ENCODE peak calls at places on chromosome 3, in six cellular contexts. X is GM12865, L is NB4, Z is astrocyte of the spinal cord, A is ovary, J is cardiac fibroblast. R is an unnamed sample.

GRCh38 chr3:161660706-161661105 is 164.1 kb downstream of the OTOL1 start:
- DNase-seq in A (no peak), X (no peak), Z (no peak), J (no peak), L (no peak), R (no peak)

GRCh38 chr3:131608296-131608695 is 105.5 kb upstream of the MRPL3 start:
- DNase-seq in A (no peak), X (peak; percentile 51), Z (no peak), L (no peak), J (no peak), R (no peak)

GRCh38 chr3:39435006-39435748 is 28.7 kb downstream of the RPSA start:
- DNase-seq in J (no peak), X (no peak), L (no peak), Z (no peak), A (no peak), R (no peak)

GRCh38 chr3:136804164-136804563 is 14.8 kb upstream of the SLC35G2 start:
- DNase-seq in Z (no peak), J (no peak), A (no peak), X (no peak), L (no peak), R (no peak)

GRCh38 chr3:170178631-170179030 is 2.9 kb downstream of the PHC3 start:
- DNase-seq in L (peak; percentile 32), Z (no peak), X (peak; percentile 69), A (no peak), J (no peak), R (no peak)

GRCh38 chr3:45954306-45954705 is 11.0 kb downstream of the CXCR6 start:
- DNase-seq in X (no peak), J (no peak), Z (no peak), L (no peak), A (no peak), R (no peak)

GRCh38 chr3:37256447-37256846 is 82.1 kb upstream of the LRRFIP2 start:
- DNase-seq in X (no peak), Z (no peak), A (no peak), J (peak; percentile 24), L (peak; percentile 26), R (no peak)

GRCh38 chr3:196636369-196637349 is 2.8 kb upstream of the NRROS start:
- DNase-seq in L (peak; percentile 57), Z (no peak), A (no peak), X (no peak), J (no peak), R (no peak)

GRCh38 chr3:182959474-182960350 is 20.6 kb downstream of the DCUN1D1 start:
- DNase-seq in A (no peak), J (no peak), Z (peak; percentile 26), X (no peak), L (peak; percentile 58), R (no peak)

GRCh38 chr3:125061170-125061569 is 5.4 kb upstream of the HEG1 start:
- DNase-seq in L (no peak), Z (no peak), A (peak; percentile 60), J (peak; percentile 79), X (no peak), R (no peak)

GRCh38 chr3:51672083-51672475 is 1.0 kb downstream of the TEX264 start:
- DNase-seq in A (no peak), J (no peak), Z (no peak), X (no peak), L (no peak), R (no peak)

GRCh38 chr3:4953119-4953518 is 26.1 kb upstream of the BHLHE40 start:
- DNase-seq in Z (peak; percentile 60), J (no peak), L (no peak), X (no peak), A (no peak), R (no peak)

GRCh38 chr3:158961911-158962310 is 160.1 kb downstream of the MFSD1 start:
- DNase-seq in A (no peak), J (peak; percentile 1), L (no peak), Z (no peak), X (no peak), R (no peak)

GRCh38 chr3:52268036-52268435 is 10.4 kb downstream of the WDR82 start:
- DNase-seq in J (no peak), X (no peak), A (no peak), L (no peak), Z (no peak), R (no peak)

GRCh38 chr3:138381950-138382715 is 33.8 kb downstream of the MRAS start:
- DNase-seq in Z (peak; percentile 16), A (peak; percentile 78), L (peak; percentile 28), X (no peak), J (peak; percentile 61), R (peak; percentile 12)

GRCh38 chr3:114319453-114319852 is 25.6 kb downstream of the TIGIT start:
- DNase-seq in J (peak; percentile 77), L (no peak), A (no peak), X (no peak), Z (peak; percentile 67), R (peak; percentile 77)

GRCh38 chr3:30384546-30385072 is 221.8 kb upstream of the TGFBR2 start:
- DNase-seq in J (peak; percentile 6), X (no peak), L (no peak), A (no peak), Z (no peak), R (no peak)

GRCh38 chr3:53571264-53571663 is 76.9 kb downstream of the CACNA1D start:
- DNase-seq in A (no peak), Z (no peak), L (no peak), J (no peak), X (no peak), R (no peak)

GRCh38 chr3:171384101-171384891 is 75.9 kb downstream of the TNIK start:
- DNase-seq in L (no peak), Z (no peak), X (no peak), J (peak; percentile 44), A (no peak), R (peak; percentile 24)

GRCh38 chr3:95759614-95760301 is 1054.6 kb upstream of the EPHA6 start:
- DNase-seq in J (no peak), X (no peak), A (no peak), L (no peak), Z (no peak), R (no peak)

GRCh38 chr3:31567036-31567435 is 34.3 kb downstream of the STT3B start:
- DNase-seq in L (peak; percentile 50), J (no peak), X (peak; percentile 18), Z (no peak), A (no peak), R (no peak)

GRCh38 chr3:175879417-175879816 is 1020.3 kb downstream of the NAALADL2 start:
- DNase-seq in A (no peak), L (no peak), X (no peak), J (no peak), Z (no peak), R (no peak)

DNA sequence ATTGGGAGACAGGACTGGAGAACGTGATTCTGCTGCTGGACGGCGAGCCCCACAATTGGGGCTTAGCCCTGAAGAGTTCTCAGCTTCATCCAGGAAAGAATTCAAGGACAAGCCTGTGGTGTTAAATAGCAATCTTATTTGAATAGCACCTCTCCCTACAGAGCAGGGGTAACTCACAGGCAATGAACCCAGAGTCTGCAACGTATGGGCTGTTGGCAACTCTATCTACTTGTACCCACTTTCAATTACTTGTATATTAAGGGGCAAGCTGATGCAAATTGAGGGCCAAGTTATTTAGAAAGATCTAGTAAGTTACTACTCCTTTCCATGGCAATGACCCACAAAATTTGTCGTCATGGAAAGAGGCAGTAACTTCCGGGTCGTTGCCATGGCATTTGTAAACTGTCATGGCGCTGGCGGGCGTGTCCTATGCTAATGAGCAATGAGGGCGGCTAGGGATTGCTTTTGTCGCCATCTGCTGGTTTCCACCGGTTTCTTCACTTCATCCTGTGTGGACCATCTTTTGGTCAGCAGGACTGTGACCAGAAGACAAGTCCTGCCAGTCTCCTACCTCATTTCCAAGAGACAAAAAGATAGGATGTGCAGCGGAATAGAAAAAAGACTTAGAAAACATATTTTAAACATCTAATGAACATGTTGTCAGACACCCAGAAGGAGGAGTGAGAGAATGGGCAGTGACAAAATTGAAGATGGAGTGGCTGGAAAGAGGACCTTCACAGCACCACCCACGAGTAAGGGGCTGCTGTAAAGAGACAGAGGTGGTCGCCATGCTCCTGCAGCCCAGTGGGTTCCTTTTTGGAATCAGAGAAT is 45.8 kb upstream of the SH3BP5 start:
- DNase-seq in J (peak; percentile 98), X (peak; percentile 96), L (peak; percentile 90), A (peak; percentile 96), Z (peak; percentile 94), R (peak; percentile 97)
- H3K4me3 ChIP-seq in J (no peak overlapping the region), X (no peak overlapping the region), L (no peak overlapping the region), A (no peak overlapping the region), Z (no peak overlapping the region), R (no peak overlapping the region)

DNA sequence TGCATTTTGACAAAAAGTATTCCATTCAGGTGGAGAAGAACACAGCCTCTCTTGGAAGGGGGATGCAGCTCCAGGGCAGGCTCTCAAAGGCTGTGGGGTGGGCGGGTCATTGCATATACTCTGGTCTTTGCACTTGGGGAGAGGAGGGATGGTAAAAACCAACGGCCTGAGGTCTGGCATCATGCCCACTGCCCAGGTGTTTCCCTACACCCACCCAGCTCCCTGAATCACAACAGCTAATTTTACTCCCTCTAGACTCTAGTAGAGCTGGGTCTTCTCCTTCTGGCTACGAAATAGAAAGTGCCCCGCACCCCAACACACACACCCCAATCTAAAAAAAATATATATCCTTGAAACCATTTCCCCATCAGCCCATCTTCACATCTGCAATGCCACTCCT is 1.0 kb downstream of the MYLK start:
- DNase-seq in L (no peak), X (no peak), Z (no peak), J (no peak), A (no peak), R (no peak)
- H3K4me3 ChIP-seq in L (no peak overlapping the region), X (no peak overlapping the region), Z (peak overlapping the region; percentile 71), J (peak overlapping the region; percentile 52), A (peak overlapping the region; percentile 47), R (peak overlapping the region; percentile 66)

DNA sequence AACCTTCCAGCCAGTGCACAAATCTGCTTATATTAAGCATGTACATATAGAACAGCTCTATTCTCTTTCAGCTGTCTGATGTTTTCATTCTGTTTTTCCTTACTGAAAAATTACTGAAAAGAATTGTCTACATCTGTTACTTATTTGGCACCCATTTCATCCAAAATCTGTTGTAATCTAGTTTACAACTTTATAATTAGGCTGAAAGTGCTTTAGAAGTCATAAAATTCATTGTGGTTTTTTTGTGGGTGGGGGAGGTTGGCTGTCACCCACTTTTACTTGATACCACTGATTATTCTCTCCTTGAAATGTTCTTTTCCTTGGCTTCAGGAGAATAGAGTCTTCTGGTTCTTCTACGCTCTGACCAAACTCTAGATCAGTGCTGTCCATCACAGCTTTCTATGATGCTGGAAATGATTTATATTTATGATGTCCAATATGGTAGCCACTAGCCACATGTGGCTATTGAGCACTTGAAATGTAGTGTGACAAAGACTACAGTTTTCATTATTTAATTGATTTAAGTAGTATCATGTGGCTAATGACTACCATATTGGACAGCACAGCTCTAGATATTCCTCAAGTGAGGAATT is 2.7 kb downstream of the LNP1 start:
- DNase-seq in X (no peak), L (no peak), Z (no peak), J (no peak), A (no peak), R (no peak)
- H3K4me3 ChIP-seq in X (peak overlapping the region; percentile 99), L (peak overlapping the region; percentile 94), Z (no peak overlapping the region), J (peak overlapping the region; percentile 88), A (no peak overlapping the region), R (no peak overlapping the region)

GRCh38 chr3:22894877-22895276 is 308.2 kb upstream of the UBE2E2 start:
- DNase-seq in Z (no peak), J (no peak), X (no peak), L (no peak), A (no peak), R (no peak)
- H3K4me3 ChIP-seq in Z (no peak overlapping the region), J (no peak overlapping the region), X (no peak overlapping the region), L (no peak overlapping the region), A (no peak overlapping the region), R (no peak overlapping the region)

GRCh38 chr3:24156466-24156865 is 211.4 kb downstream of the NR1D2 start:
- DNase-seq in X (no peak), A (no peak), J (peak; percentile 64), Z (peak; percentile 33), L (peak; percentile 50), R (peak; percentile 67)
- H3K4me3 ChIP-seq in X (no peak overlapping the region), A (no peak overlapping the region), J (no peak overlapping the region), Z (no peak overlapping the region), L (no peak overlapping the region), R (no peak overlapping the region)

R was measured in brain microvascular endothelial cell.